ENCODE peak calls at places on chromosomes 4 and X, in five cellular contexts. H is smooth muscle cell of the brain vasculature; I is activated CD8-positive, alpha-beta memory T cell treated with anti-CD3 and anti-CD28 coated beads, Interleukin-2, amount 50 U/mL, for 48 hours; G is T-cell; U is T-helper 9 cell. E is an unnamed sample.

GRCh38 chr4:112327950-112328349 is 30.8 kb downstream of the ALPK1 start:
- DNase-seq in H (peak), I (no peak), G (no peak), U (no peak), E (no peak)

GRCh38 chr4:88823058-88823919 is 125.7 kb upstream of the NAP1L5 start:
- DNase-seq in H (peak), I (peak), G (peak), U (peak), E (peak)

GRCh38 chr4:6480532-6481088 is 8.2 kb upstream of the PPP2R2C start:
- DNase-seq in H (no peak), I (no peak), G (no peak), U (no peak), E (no peak)

GRCh38 chrX:22365460-22365859 is 92.7 kb downstream of the CBLL2 start:
- DNase-seq in H (no peak), I (no peak), G (no peak), U (no peak), E (no peak)

GRCh38 chrX:149469406-149469805 is 35.7 kb downstream of the IDS start:
- DNase-seq in H (no peak), I (no peak), G (no peak), U (no peak), E (no peak)

GRCh38 chr4:156060661-156061060 is 107.0 kb upstream of the CTSO start:
- DNase-seq in H (no peak), I (no peak), G (no peak), U (no peak), E (no peak)

GRCh38 chrX:6891404-6891803 is 256.1 kb upstream of the STS start:
- DNase-seq in H (no peak), I (no peak), G (no peak), U (no peak), E (no peak)

GRCh38 chr4:3729885-3730226 is 36.3 kb upstream of the ADRA2C start:
- DNase-seq in H (no peak), I (no peak), G (no peak), U (no peak), E (no peak)

GRCh38 chrX:24145340-24146186 is 4.0 kb upstream of the ZFX start:
- DNase-seq in H (no peak), I (no peak), G (no peak), U (no peak), E (no peak)

GRCh38 chr4:176774852-176775251 is 17.9 kb downstream of the VEGFC start:
- DNase-seq in H (no peak), I (no peak), G (no peak), U (no peak), E (no peak)

GRCh38 chr4:3263053-3263958 is 14.3 kb downstream of the MSANTD1 start:
- DNase-seq in H (no peak), I (no peak), G (no peak), U (no peak), E (peak)

GRCh38 chr4:142883433-142883832 is 37.3 kb upstream of the INPP4B start:
- DNase-seq in H (no peak), I (no peak), G (no peak), U (no peak), E (no peak)

GRCh38 chr4:168092176-168092712 is at the start of gene ANXA10:
- DNase-seq in H (no peak), I (no peak), G (no peak), U (no peak), E (no peak)

GRCh38 chr4:137664416-137664815 is 132.1 kb upstream of the PCDH18 start:
- DNase-seq in H (no peak), I (no peak), G (no peak), U (no peak), E (no peak)

GRCh38 chr4:4695497-4695896 is 153.6 kb upstream of the STX18 start:
- DNase-seq in H (no peak), I (no peak), G (no peak), U (no peak), E (no peak)

GRCh38 chrX:44637282-44637681 is 94.6 kb upstream of the FUNDC1 start:
- DNase-seq in H (no peak), I (no peak), G (no peak), U (no peak), E (no peak)

GRCh38 chrX:39576081-39576701 is 521.6 kb downstream of the BCOR start:
- DNase-seq in H (no peak), I (no peak), G (no peak), U (no peak), E (no peak)

GRCh38 chr4:89307446-89308160 is at the start of gene GPRIN3:
- DNase-seq in H (no peak), I (peak), G (no peak), U (peak), E (peak)